ENCODE peak calls at places on chromosomes 16 and 17, in nine cellular contexts. I is psoas muscle, V is mesendoderm, R is neural progenitor cell, Q is heart right ventricle, H is astrocyte, X is small intestine, K is pancreas, B is PC-3. A is an unnamed sample. For H3K4me1, the result is how much of the 10 kb centered on the place peaks cover.

GRCh38 chr17:13099906-13100305 is 82.1 kb upstream of the ELAC2 start:
- DNase-seq in X (no peak), H (no peak), V (no peak), Q (no peak), B (no peak), K (no peak), I (no peak), R (no peak), A (no peak)

GRCh38 chr16:13935408-13935807 is 15.5 kb downstream of the ERCC4 start:
- DNase-seq in R (peak), B (peak), I (no peak), H (no peak), V (peak), Q (no peak), X (no peak), K (no peak), A (no peak)

GRCh38 chr16:25827709-25828108 is 135.9 kb downstream of the HS3ST4 start:
- DNase-seq in H (no peak), R (no peak), X (no peak), Q (no peak), I (no peak), V (no peak), B (no peak), K (no peak), A (no peak)

GRCh38 chr17:82867763-82868325 is 28.0 kb upstream of the ZNF750 start:
- DNase-seq in B (no peak), Q (no peak), X (no peak), R (no peak), I (peak), V (no peak), H (no peak), K (no peak), A (no peak)

GRCh38 chr16:31880322-31880979 is 6.8 kb downstream of the ZNF267 start:
- DNase-seq in K (peak), I (no peak), Q (no peak), X (peak), H (peak), B (peak), V (peak), R (no peak), A (no peak)

GRCh38 chr16:31181102-31181830 is 1.3 kb downstream of the FUS start:
- DNase-seq in B (peak), V (peak), H (no peak), Q (peak), I (peak), R (peak), K (peak), X (peak), A (no peak)

GRCh38 chr17:63498621-63499195 is 21.8 kb downstream of the ACE start:
- DNase-seq in H (peak), Q (no peak), I (no peak), K (no peak), V (no peak), X (no peak), B (peak), R (no peak), A (no peak)

GRCh38 chr16:56848955-56849689 is 15.9 kb upstream of the SLC12A3 start:
- DNase-seq in R (no peak), Q (no peak), K (no peak), H (peak), V (no peak), B (peak), I (no peak), X (no peak), A (no peak)

GRCh38 chr17:75848523-75849303 is 4.5 kb upstream of the UNC13D start:
- DNase-seq in R (peak), I (peak), X (peak), B (peak), K (peak), Q (peak), H (no peak), V (peak), A (no peak)

GRCh38 chr17:7579001-7579838 is at the start of gene CD68:
- DNase-seq in Q (peak), H (peak), X (peak), K (peak), V (peak), R (no peak), B (peak), I (peak), A (peak)

GRCh38 chr17:82611140-82612058 is 36.8 kb downstream of the WDR45B start:
- DNase-seq in K (no peak), H (peak), Q (no peak), X (no peak), R (no peak), B (no peak), I (peak), V (no peak), A (no peak)

GRCh38 chr16:12201863-12202262 is 225.3 kb downstream of the SNX29 start:
- DNase-seq in K (no peak), X (no peak), B (no peak), H (no peak), I (no peak), Q (no peak), R (no peak), V (no peak), A (no peak)

GRCh38 chr16:86395477-86395876 is 114.8 kb upstream of the FOXF1 start:
- DNase-seq in K (no peak), H (no peak), B (no peak), Q (no peak), V (no peak), X (no peak), R (no peak), I (no peak), A (no peak)

GRCh38 chr17:18026408-18026776 is 12.6 kb downstream of the ATPAF2 start:
- DNase-seq in R (no peak), B (peak), V (no peak), Q (peak), X (no peak), I (peak), H (peak), K (no peak), A (peak)

GRCh38 chr17:80499961-80500665 is 23.7 kb upstream of the NPTX1 start:
- DNase-seq in V (no peak), H (no peak), X (no peak), K (no peak), I (no peak), Q (no peak), R (no peak), B (no peak), A (no peak)

GRCh38 chr16:31876955-31877828 is 3.6 kb downstream of the ZNF267 start:
- DNase-seq in I (no peak), H (peak), B (peak), V (no peak), K (no peak), Q (no peak), X (peak), R (no peak), A (no peak)

DNA sequence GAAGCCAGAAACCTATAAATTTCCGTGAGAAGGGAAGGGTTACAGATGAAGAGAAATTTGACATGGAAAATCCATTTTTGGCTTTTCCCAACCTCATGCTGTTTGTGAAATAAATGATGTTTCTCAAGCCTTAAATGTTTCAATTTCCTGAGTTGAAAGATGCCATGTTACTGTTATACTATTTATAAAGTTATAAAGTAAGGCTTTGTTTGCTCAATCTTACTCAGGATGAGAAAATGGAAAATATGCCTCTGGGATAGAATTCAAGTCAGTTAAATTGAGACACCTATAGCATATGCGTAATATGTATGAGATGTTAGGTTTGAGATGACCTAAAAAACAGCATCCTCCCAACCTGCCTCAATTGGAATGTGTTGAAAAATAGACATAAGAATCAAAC is 19.9 kb upstream of the FAM20A start:
- DNase-seq in Q (no peak), I (no peak), X (no peak), R (no peak), K (no peak), B (peak), H (no peak), V (no peak), A (no peak)
- H3K4me1 ChIP-seq in Q (under half), I (under half), X (under half), R (under half), K (under half), B (under half), H (under half), V (under half), A (under half)

DNA sequence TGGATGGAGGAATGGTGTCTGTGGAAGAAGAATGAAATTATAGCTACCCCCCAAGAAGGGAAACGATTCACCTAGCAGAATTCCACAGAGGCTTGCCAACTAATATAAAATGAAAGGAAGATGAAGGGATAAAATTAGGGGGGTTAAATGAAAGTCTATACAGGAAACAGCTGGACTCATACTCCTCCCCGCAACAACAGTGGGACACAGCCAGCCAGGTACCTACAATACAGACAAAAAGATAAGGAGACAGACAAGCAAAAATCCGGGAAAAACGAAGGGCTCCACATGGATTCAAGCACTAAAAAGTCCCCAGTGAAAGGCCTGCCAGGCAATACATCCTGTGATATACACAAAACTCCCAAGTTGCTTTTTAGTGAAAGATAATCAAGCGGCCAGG is 47.9 kb downstream of the CACNG1 start:
- DNase-seq in X (no peak), V (peak), H (no peak), K (no peak), Q (no peak), B (no peak), I (no peak), R (no peak), A (no peak)
- H3K4me3 ChIP-seq in X (no peak), V (no peak), H (no peak), K (no peak), Q (no peak), B (no peak), I (no peak), R (no peak), A (no peak)

GRCh38 chr17:29665480-29665807 is 42.7 kb upstream of the CORO6 start:
- DNase-seq in Q (no peak), B (no peak), R (no peak), V (no peak), I (no peak), K (no peak), X (no peak), H (no peak), A (no peak)
- H3K27ac ChIP-seq in Q (peak), B (peak), R (no peak), V (no peak), I (peak), K (no peak), X (no peak), H (peak), A (peak)

DNA sequence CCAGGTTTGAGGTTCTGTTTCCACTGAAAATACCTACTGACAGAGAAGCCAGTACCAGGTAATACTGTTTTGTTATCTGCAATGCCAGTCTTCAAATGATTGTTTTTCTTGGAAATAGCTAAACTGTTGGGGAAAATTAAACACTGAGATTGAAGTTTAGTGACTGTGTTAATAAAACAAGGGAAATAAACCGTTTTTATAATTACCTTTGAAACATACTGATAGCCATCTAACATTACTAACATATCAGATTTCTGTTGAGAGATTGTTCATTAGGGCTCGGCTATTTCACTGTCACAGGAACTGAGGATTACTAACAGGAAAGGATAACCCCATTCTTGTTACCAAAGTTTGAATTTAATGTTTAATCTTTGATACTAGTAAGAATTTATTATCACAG is 42.1 kb downstream of the CYB5B start:
- DNase-seq in V (no peak), I (no peak), Q (no peak), R (no peak), K (no peak), B (peak), H (no peak), X (no peak), A (no peak)
- H3K4me1 ChIP-seq in V (under half), I (under half), Q (under half), R (under half), K (under half), B (under half), H (under half), X (under half), A (under half)

GRCh38 chr16:73063284-73063733 is 15.4 kb upstream of the ZFHX3 start:
- DNase-seq in H (no peak), Q (no peak), X (no peak), K (no peak), R (no peak), B (no peak), I (no peak), V (no peak), A (no peak)
- H3K4me3 ChIP-seq in H (peak), Q (peak), X (no peak), K (no peak), R (peak), B (no peak), I (peak), V (no peak), A (peak)

GRCh38 chr17:61144876-61145564 is 254.6 kb upstream of the TBX2 start:
- DNase-seq in I (no peak), Q (no peak), X (no peak), K (no peak), H (no peak), R (no peak), V (peak), B (no peak), A (no peak)
- H3K27ac ChIP-seq in I (no peak), Q (peak), X (peak), K (no peak), H (no peak), R (no peak), V (no peak), B (no peak), A (no peak)

DNA sequence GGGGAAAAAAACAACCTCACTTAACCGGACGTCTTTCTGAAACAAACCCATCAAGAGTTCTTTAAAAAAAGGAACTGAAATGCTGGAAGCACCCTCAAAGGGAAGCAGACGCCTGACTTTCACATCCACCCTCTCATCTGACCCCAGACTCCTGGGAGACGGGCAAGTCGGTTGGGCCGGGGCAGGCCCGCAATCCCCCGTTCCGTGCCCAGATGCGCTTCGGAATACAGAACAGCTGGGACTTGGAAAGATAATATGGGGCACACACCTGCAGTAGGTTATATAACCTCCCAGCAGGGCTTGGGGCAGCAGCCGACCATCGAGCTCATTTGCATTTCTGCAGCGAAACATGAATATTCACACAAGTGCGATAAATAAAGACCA is 3.7 kb downstream of the ARHGAP27 start:
- DNase-seq in X (no peak), I (peak), B (no peak), Q (no peak), R (no peak), V (no peak), K (no peak), H (no peak), A (no peak)
- H3K4me1 ChIP-seq in X (under half), I (under half), B (half or more), Q (half or more), R (under half), V (under half), K (under half), H (under half), A (under half)

GRCh38 chr17:38557836-38558750 is 47.7 kb downstream of the SRCIN1 start:
- DNase-seq in V (peak), B (peak), I (peak), R (peak), X (peak), K (peak), Q (peak), H (peak), A (peak)

GRCh38 chr17:38560503-38561318 is 45.0 kb downstream of the SRCIN1 start:
- DNase-seq in V (peak), K (no peak), Q (no peak), I (no peak), B (no peak), X (no peak), H (peak), R (peak), A (no peak)

GRCh38 chr17:38559880-38560230 is 45.9 kb downstream of the SRCIN1 start:
- DNase-seq in B (no peak), I (no peak), Q (no peak), H (no peak), X (no peak), R (no peak), K (no peak), V (no peak), A (no peak)

GRCh38 chr17:38558751-38559024 is 47.1 kb downstream of the SRCIN1 start:
- DNase-seq in I (no peak), H (no peak), R (peak), X (peak), Q (no peak), B (no peak), K (no peak), V (no peak), A (no peak)

DNA sequence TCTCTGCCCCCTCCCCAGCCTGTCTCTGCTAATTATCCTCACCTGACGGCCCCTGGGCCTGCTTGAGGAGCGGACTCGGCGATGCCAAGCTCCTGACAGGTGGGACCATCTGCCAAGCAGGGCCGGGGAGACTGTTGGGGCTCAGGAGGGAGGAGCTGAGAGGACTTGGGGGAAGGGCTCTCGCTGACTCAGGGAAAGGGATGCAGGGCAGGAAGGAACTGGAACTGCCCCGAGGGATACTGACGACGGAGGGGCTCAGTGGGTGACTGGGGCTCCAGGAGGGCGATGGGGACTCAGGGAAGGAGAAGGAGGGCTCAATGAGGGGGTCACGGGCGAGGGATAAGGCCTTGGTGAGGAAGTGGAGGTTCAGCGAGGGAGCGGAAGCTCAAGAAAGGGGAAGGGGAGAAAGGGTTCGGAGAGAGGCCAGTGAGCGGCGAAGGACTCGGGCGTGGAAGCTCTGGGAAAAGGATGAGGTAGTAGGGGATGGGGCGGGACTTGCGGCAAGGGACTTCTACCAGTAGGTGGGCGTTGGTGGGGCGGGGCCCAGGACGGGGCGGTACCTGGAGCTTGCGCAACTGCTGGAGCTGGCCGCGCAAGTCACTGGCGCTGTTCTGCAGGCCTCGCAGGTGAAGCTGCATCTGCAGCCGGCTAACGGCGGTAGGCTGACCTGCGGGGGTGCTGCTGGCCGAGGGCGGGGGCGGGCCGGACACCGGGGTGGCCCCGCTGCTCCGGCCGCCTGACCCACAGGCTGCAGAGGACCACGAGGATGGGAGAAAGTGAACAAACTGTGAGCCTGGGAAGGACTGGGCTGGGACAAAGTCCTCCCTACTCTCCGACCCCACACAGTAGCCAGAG is 46.5 kb downstream of the SRCIN1 start:
- DNase-seq in B (no peak), R (peak), X (peak), I (peak), V (peak), Q (peak), K (peak), H (peak), A (peak)
- H3K4me3 ChIP-seq in B (no peak), R (peak), X (no peak), I (peak), V (peak), Q (peak), K (peak), H (no peak), A (peak)